ENCODE peak calls at places on chromosome 19, in seven cellular contexts. J is ovary, K is choroid plexus epithelial cell, N is kidney epithelial cell, G is SK-N-SH, X is IMR-90, F is fibroblast of mammary gland. M is an unnamed sample.

GRCh38 chr19:40241809-40242384 is 15.4 kb upstream of the CCNP start:
- DNase-seq in J (peak), K (no peak), N (no peak), G (no peak), X (no peak), F (peak), M (no peak)

GRCh38 chr19:21585491-21585890 is 80.1 kb downstream of the ZNF429 start:
- DNase-seq in J (no peak), K (no peak), N (no peak), G (no peak), X (no peak), F (no peak), M (no peak)

GRCh38 chr19:43662487-43662886 is 7.5 kb downstream of the PLAUR start:
- DNase-seq in J (no peak), K (peak), N (no peak), G (peak), X (no peak), F (peak), M (no peak)

GRCh38 chr19:41269055-41269454 is 4.9 kb downstream of the HNRNPUL1 start:
- DNase-seq in J (no peak), K (no peak), N (no peak), G (no peak), X (no peak), F (no peak), M (no peak)

GRCh38 chr19:33464010-33464732 is 57.4 kb downstream of the PEPD start:
- DNase-seq in J (no peak), K (no peak), N (no peak), G (no peak), X (no peak), F (no peak), M (no peak)

GRCh38 chr19:55437410-55437809 is 5.7 kb downstream of the SHISA7 start:
- DNase-seq in J (no peak), K (peak), N (no peak), G (no peak), X (peak), F (peak), M (no peak)

GRCh38 chr19:29622191-29623070 is 16.3 kb downstream of the POP4 start:
- DNase-seq in J (no peak), K (peak), N (no peak), G (peak), X (no peak), F (no peak), M (no peak)

GRCh38 chr19:38852231-38853044 is 2.7 kb upstream of the HNRNPL start:
- DNase-seq in J (peak), K (peak), N (no peak), G (peak), X (peak), F (peak), M (no peak)

GRCh38 chr19:54207908-54208783 is 7.5 kb downstream of the RPS9 start:
- DNase-seq in J (peak), K (peak), N (no peak), G (no peak), X (peak), F (peak), M (no peak)

GRCh38 chr19:51977346-51977745 is 9.3 kb downstream of the ZNF350 start:
- DNase-seq in J (no peak), K (no peak), N (no peak), G (no peak), X (no peak), F (no peak), M (no peak)

GRCh38 chr19:44883962-44884361 is 7.1 kb upstream of the TOMM40 start:
- DNase-seq in J (no peak), K (peak), N (no peak), G (no peak), X (no peak), F (no peak), M (no peak)

GRCh38 chr19:29467824-29468401 is 57.9 kb upstream of the VSTM2B start:
- DNase-seq in J (no peak), K (peak), N (peak), G (peak), X (peak), F (peak), M (no peak)

GRCh38 chr19:30362156-30362754 is 9.9 kb upstream of the ZNF536 start:
- DNase-seq in J (no peak), K (no peak), N (no peak), G (no peak), X (no peak), F (no peak), M (no peak)

GRCh38 chr19:39084732-39085080 is 538 bp downstream of the ACP7 start:
- DNase-seq in J (no peak), K (no peak), N (no peak), G (no peak), X (no peak), F (no peak), M (no peak)

GRCh38 chr19:16371540-16371986 is 46.9 kb downstream of the KLF2 start:
- DNase-seq in J (no peak), K (no peak), N (no peak), G (no peak), X (no peak), F (no peak), M (no peak)

GRCh38 chr19:32287811-32288227 is 57.6 kb upstream of the ZNF507 start:
- DNase-seq in J (peak), K (peak), N (no peak), G (no peak), X (peak), F (peak), M (peak)

GRCh38 chr19:50510700-50511068 is 307 bp downstream of the JOSD2 start:
- DNase-seq in J (no peak), K (peak), N (no peak), G (no peak), X (no peak), F (no peak), M (no peak)

GRCh38 chr19:37329686-37330085 is 41.2 kb upstream of the ZNF527 start:
- DNase-seq in J (no peak), K (peak), N (no peak), G (peak), X (no peak), F (peak), M (no peak)

GRCh38 chr19:31301306-31301980 is 47.8 kb downstream of the TSHZ3 start:
- DNase-seq in J (no peak), K (no peak), N (no peak), G (no peak), X (no peak), F (no peak), M (no peak)

GRCh38 chr19:53612762-53613526 is 18.9 kb upstream of the DPRX start:
- DNase-seq in J (no peak), K (no peak), N (no peak), G (no peak), X (no peak), F (no peak), M (no peak)

GRCh38 chr19:53076984-53077383 is 26.2 kb downstream of the ZNF160 start:
- DNase-seq in J (peak), K (peak), N (no peak), G (peak), X (peak), F (peak), M (no peak)

GRCh38 chr19:31128291-31128690 is 220.9 kb downstream of the TSHZ3 start:
- DNase-seq in J (no peak), K (no peak), N (no peak), G (no peak), X (no peak), F (no peak), M (no peak)

GRCh38 chr19:39111593-39112199 is 13.9 kb upstream of the PAK4 start:
- DNase-seq in J (no peak), K (no peak), N (no peak), G (peak), X (no peak), F (no peak), M (no peak)

GRCh38 chr19:50925734-50926133 is 14.5 kb upstream of the KLK4 start:
- DNase-seq in J (no peak), K (no peak), N (no peak), G (no peak), X (no peak), F (peak), M (no peak)

GRCh38 chr19:48637449-48637947 is 319 bp upstream of the DBP start:
- DNase-seq in J (peak), K (peak), N (peak), G (peak), X (peak), F (peak), M (peak)

GRCh38 chr19:48635263-48635965 is 1.8 kb downstream of the DBP start:
- DNase-seq in J (peak), K (no peak), N (no peak), G (peak), X (no peak), F (no peak), M (no peak)

GRCh38 chr19:48637948-48638830 is 1.0 kb upstream of the DBP start:
- DNase-seq in J (peak), K (peak), N (no peak), G (peak), X (peak), F (peak), M (peak)

GRCh38 chr19:48635966-48636858 is 967 bp downstream of the DBP start:
- DNase-seq in J (peak), K (no peak), N (no peak), G (no peak), X (no peak), F (no peak), M (no peak)

GRCh38 chr19:48636859-48637448 is at the start of gene DBP:
- DNase-seq in J (no peak), K (no peak), N (no peak), G (peak), X (no peak), F (no peak), M (no peak)
- TF ChIP-seq CTCF in J (no peak), K (peak), N (peak), G (peak), X (no peak), F (no peak), M (peak)

DNA sequence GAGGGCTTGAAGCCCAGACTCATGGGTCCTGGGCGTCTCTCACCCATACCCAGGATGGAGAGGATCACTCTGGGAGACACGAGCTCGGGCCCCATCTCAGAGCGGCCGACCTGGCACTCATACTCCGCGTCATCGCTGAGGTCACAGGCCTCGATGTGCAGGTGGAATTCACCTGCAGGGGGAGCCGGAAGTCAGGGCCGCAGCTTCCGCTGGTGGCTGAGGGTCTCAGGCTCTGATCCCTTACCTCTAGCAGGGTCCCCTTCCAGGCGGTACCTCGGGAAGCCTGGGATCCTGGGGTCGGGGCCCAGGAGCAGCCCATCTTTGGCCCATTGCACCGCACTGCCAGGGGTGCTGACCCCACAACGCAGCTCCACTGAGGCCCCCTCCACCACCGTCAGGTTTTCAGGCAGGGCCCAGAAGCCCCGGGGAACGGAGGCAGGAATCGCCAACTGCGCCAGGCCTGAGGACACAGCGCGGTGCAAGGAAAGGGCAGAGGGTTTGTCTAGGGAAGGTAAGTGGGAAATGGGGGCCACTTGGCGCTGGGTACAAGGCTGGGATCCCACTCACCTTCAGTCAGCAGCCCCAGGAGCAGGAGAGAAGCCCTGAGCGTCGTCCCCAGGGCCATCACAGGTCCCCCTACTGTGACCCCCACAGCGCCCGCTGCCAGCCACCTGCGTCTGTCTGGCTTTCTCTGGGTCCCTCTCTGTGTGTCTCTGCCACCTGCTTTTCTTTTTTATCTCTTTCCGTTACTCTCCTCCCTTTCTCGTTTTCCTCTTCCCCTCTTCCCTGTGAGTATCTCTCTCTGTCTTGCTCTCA is 883 bp downstream of the NPHS1 start:
- DNase-seq in J (no peak), K (no peak), N (no peak), G (peak), X (no peak), F (no peak), M (no peak)
- TF ChIP-seq CTCF in J (no peak), K (no peak), N (peak), G (peak), X (no peak), F (no peak), M (no peak)

DNA sequence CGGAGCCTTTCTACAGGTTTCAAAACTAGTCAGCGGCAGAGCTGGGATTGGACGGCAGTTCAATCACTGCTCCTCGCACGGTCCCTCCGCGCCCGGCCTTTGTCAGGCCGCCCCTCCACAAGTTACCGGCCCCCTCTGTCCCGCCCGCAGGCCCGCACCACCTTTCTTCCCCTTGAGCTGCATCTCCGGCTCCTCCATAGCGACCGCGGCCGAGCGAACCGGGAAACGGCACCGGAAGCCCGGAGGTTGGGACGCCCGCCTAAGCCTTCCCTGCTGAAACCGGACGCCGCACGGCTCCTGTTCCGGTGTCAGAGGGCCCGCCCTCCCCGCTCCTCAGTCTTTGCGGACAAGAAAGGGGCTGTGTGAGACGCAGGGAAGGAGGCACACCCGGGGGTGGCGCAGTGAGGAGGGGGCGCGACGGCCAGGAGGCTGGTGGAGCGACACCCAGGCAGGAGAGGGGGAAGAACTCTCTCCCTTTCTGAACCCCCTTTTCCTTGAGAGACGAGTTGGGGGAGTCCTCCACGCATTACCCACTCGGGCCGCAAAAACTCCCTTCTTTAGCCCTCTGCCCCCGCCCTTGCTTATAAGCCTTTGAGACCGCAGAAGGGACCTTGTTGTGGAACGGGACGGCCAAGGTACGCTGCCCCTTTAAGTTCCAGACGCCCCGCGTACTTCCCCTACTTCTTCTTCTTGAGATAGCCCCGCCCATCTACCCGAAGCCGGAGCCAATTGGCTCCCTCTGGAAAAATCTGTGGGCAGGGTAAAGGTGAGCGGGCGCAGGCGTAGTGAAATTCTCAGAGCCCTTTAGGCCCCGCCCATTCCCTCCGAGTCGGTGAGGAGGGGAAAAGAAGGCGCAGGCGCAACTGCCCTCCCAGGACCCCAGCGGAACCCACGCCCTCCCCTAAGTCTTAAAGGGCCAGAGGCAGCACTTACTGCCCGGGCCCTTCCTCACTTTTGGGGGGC is at the start of the genes BORCS8 and RFXANK:
- DNase-seq in J (peak), K (peak), N (peak), G (peak), X (peak), F (peak), M (peak)
- TF ChIP-seq CTCF in J (no peak), K (no peak), N (no peak), G (no peak), X (no peak), F (no peak), M (no peak)

GRCh38 chr19:57071414-57071813 is 48.4 kb upstream of the USP29 start:
- DNase-seq in J (no peak), K (no peak), N (no peak), G (no peak), X (no peak), F (no peak), M (no peak)

GRCh38 chr19:57067440-57067839 is 52.3 kb upstream of the USP29 start:
- DNase-seq in J (no peak), K (no peak), N (no peak), G (no peak), X (no peak), F (no peak), M (no peak)

GRCh38 chr19:57068326-57068725 is 51.5 kb upstream of the USP29 start:
- DNase-seq in J (no peak), K (no peak), N (no peak), G (no peak), X (no peak), F (no peak), M (no peak)

GRCh38 chr19:57068921-57069697 is 50.7 kb upstream of the USP29 start:
- DNase-seq in J (peak), K (no peak), N (no peak), G (peak), X (no peak), F (no peak), M (no peak)
- TF ChIP-seq CTCF in J (peak), K (no peak), N (peak), G (no peak), X (no peak), F (no peak), M (no peak)

DNA sequence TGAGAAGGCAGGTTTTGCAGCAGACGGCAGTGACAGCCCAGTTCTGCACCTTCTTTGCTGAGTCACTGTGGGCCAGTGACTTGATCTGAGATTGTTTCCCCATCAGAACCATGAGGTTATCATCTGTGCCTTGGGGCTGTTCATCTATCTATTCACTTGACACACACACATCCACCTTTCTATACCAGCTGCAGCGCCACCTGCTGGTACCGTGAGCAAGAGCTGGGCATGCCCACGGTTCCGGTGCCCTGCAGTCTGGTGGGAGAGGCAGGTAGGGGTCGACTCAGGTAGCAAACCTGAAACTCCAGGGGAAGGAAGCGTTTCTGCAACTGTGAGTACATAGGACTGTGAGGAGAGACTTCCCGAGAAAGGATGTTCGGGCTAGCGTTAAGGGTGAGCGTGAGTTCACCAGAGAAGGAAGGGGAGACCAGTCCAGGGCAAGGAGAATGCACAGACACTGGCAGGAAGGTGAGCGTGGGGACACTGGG is 7.5 kb upstream of the LIN7B start:
- DNase-seq in J (no peak), K (peak), N (no peak), G (peak), X (peak), F (peak), M (no peak)
- TF ChIP-seq CTCF in J (no peak), K (peak), N (peak), G (peak), X (peak), F (peak), M (peak)

GRCh38 chr19:15194938-15195337 is 5.9 kb downstream of the NOTCH3 start:
- DNase-seq in J (no peak), K (no peak), N (no peak), G (no peak), X (peak), F (peak), M (peak)

GRCh38 chr19:15197275-15198005 is 3.4 kb downstream of the NOTCH3 start:
- DNase-seq in J (no peak), K (peak), N (no peak), G (peak), X (peak), F (peak), M (no peak)

GRCh38 chr19:15195987-15196682 is 4.7 kb downstream of the NOTCH3 start:
- DNase-seq in J (no peak), K (no peak), N (peak), G (no peak), X (no peak), F (no peak), M (no peak)

GRCh38 chr19:15196683-15197005 is 4.2 kb downstream of the NOTCH3 start:
- DNase-seq in J (no peak), K (no peak), N (no peak), G (no peak), X (no peak), F (no peak), M (no peak)

GRCh38 chr19:15195381-15195964 is 5.3 kb downstream of the NOTCH3 start:
- DNase-seq in J (no peak), K (peak), N (peak), G (peak), X (peak), F (peak), M (peak)
- TF ChIP-seq CTCF in J (no peak), K (no peak), N (peak), G (no peak), X (peak), F (no peak), M (peak)

DNA sequence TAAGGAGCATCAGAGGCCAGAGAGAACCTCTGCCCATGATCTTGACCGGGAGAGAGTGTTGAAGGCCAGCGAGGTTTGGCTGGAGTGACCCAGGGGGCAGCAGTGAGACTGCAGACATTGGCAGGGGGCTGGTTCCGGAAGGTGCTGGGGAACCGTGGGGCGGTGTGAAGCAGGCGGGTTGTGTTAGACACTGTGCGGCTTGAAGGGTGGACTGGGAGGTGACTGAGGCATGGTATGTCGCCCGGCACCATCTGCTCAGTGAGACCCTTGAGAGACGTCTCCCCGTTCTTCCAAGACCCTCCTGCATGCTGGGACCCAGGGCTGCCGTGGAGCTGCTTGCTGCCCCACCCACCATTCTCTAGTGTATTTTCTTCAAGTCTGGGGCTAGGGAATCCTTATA is 24.6 kb downstream of the CARM1 start:
- DNase-seq in J (no peak), K (no peak), N (no peak), G (no peak), X (no peak), F (no peak), M (no peak)
- TF ChIP-seq CTCF in J (no peak), K (peak), N (peak), G (peak), X (no peak), F (peak), M (peak)

GRCh38 chr19:13094771-13095392 is 7.8 kb downstream of the LYL1 start:
- DNase-seq in J (no peak), K (no peak), N (no peak), G (peak), X (no peak), F (no peak), M (no peak)

GRCh38 chr19:13096968-13097330 is 5.7 kb downstream of the LYL1 start:
- DNase-seq in J (no peak), K (no peak), N (no peak), G (no peak), X (no peak), F (no peak), M (no peak)

GRCh38 chr19:13097331-13098258 is 5.1 kb downstream of the LYL1 start:
- DNase-seq in J (peak), K (no peak), N (no peak), G (no peak), X (no peak), F (no peak), M (no peak)

GRCh38 chr19:13095393-13095784 is 7.3 kb downstream of the LYL1 start:
- DNase-seq in J (no peak), K (no peak), N (no peak), G (no peak), X (no peak), F (no peak), M (no peak)

GRCh38 chr19:13095934-13096890 is 6.4 kb downstream of the LYL1 start:
- DNase-seq in J (peak), K (no peak), N (no peak), G (peak), X (no peak), F (no peak), M (no peak)
- TF ChIP-seq CTCF in J (no peak), K (no peak), N (peak), G (peak), X (no peak), F (no peak), M (no peak)

GRCh38 chr19:47448360-47448727 is 23.3 kb downstream of the SLC8A2 start:
- DNase-seq in J (no peak), K (no peak), N (no peak), G (no peak), X (no peak), F (no peak), M (no peak)
- TF ChIP-seq CTCF in J (no peak), K (no peak), N (no peak), G (no peak), X (no peak), F (no peak), M (no peak)

M was measured in BJ.